ENCODE peak calls at places on chromosomes 2 and 18, in four cellular contexts. A, G, Y and N are unnamed samples.

GRCh38 chr2:133422946-133423345 is 145.3 kb downstream of the NCKAP5 start:
- DNase-seq in A (no peak), G (no peak), Y (peak), N (peak)

GRCh38 chr2:136389809-136390208 is 271.9 kb upstream of the CXCR4 start:
- DNase-seq in A (no peak), G (no peak), Y (no peak), N (peak)

GRCh38 chr2:50556934-50557575 is 474.9 kb downstream of the NRXN1 start:
- DNase-seq in A (no peak), G (no peak), Y (peak), N (no peak)

GRCh38 chr18:39870586-39870985 is 2084.4 kb upstream of the PIK3C3 start:
- DNase-seq in A (no peak), G (no peak), Y (peak), N (no peak)

GRCh38 chr2:124035001-124035400 is 9.9 kb downstream of the CNTNAP5 start:
- DNase-seq in A (no peak), G (no peak), Y (peak), N (no peak)

GRCh38 chr18:55592572-55592971 is 4.6 kb upstream of the TCF4 start:
- DNase-seq in A (no peak), G (peak), Y (no peak), N (no peak)

GRCh38 chr2:97992836-97993825 is 2.6 kb downstream of the TMEM131 start:
- DNase-seq in A (no peak), G (peak), Y (no peak), N (no peak)

GRCh38 chr2:120109186-120110061 is 96.5 kb downstream of the EPB41L5 start:
- DNase-seq in A (peak), G (peak), Y (peak), N (no peak)

GRCh38 chr2:143936758-143937562 is 583.0 kb downstream of the ZEB2 start:
- DNase-seq in A (no peak), G (peak), Y (no peak), N (peak)

GRCh38 chr2:43455296-43455695 is 140.5 kb downstream of the THADA start:
- DNase-seq in A (no peak), G (no peak), Y (no peak), N (no peak)

GRCh38 chr2:107811376-107811775 is 15.3 kb upstream of the RGPD4 start:
- DNase-seq in A (no peak), G (no peak), Y (no peak), N (no peak)

GRCh38 chr2:43941359-43941758 is 54.4 kb downstream of the LRPPRC start:
- DNase-seq in A (no peak), G (no peak), Y (no peak), N (no peak)

GRCh38 chr2:9547272-9547991 is 8.2 kb downstream of the ADAM17 start:
- DNase-seq in A (no peak), G (peak), Y (no peak), N (no peak)

GRCh38 chr2:71395471-71395870 is 57.9 kb upstream of the DYSF start:
- DNase-seq in A (no peak), G (no peak), Y (no peak), N (no peak)

GRCh38 chr18:11529081-11529480 is 80.3 kb upstream of the SLC35G4 start:
- DNase-seq in A (no peak), G (no peak), Y (no peak), N (no peak)

GRCh38 chr2:118032169-118033013 is 18.5 kb upstream of the CCDC93 start:
- DNase-seq in A (peak), G (peak), Y (peak), N (peak)

GRCh38 chr18:67425724-67426123 is 90.8 kb downstream of the DSEL start:
- DNase-seq in A (no peak), G (peak), Y (peak), N (no peak)

GRCh38 chr2:9982248-9982647 is 30.8 kb downstream of the GRHL1 start:
- DNase-seq in A (no peak), G (no peak), Y (peak), N (no peak)

GRCh38 chr18:54303408-54303807 is 34.1 kb downstream of the POLI start:
- DNase-seq in A (no peak), G (no peak), Y (no peak), N (no peak)

GRCh38 chr2:128520787-128521186 is 202.1 kb upstream of the HS6ST1 start:
- DNase-seq in A (no peak), G (no peak), Y (peak), N (no peak)

GRCh38 chr2:10924859-10925258 is 13.1 kb downstream of the KCNF1 start:
- DNase-seq in A (no peak), G (no peak), Y (no peak), N (no peak)

GRCh38 chr2:55141572-55142413 is 90.3 kb downstream of the CLHC1 start:
- DNase-seq in A (peak), G (peak), Y (no peak), N (no peak)